ENCODE peak calls at places on chromosomes 12 and 14, in seven cellular contexts. X, Q, K, G, M, E and U are unnamed samples.

GRCh38 chr12:80714055-80714454 is 2.7 kb upstream of the MYF5 start:
- DNase-seq in E (peak; percentile 21), Q (no peak), X (no peak), G (peak; percentile 31), K (no peak), M (no peak), U (no peak)

GRCh38 chr12:52434096-52434733 is at the start of gene KRT75:
- DNase-seq in G (no peak), E (no peak), X (no peak), K (no peak), M (peak; percentile 57), Q (no peak), U (no peak)

GRCh38 chr12:92987846-92988621 is 58.9 kb upstream of the EEA1 start:
- DNase-seq in E (no peak), K (no peak), Q (peak; percentile 15), G (no peak), M (no peak), X (peak; percentile 58), U (no peak)

GRCh38 chr14:86838363-86838762 is 1154.6 kb downstream of the GALC start:
- DNase-seq in M (peak; percentile 7), K (no peak), E (peak; percentile 31), X (no peak), G (peak; percentile 24), Q (no peak), U (no peak)

GRCh38 chr12:15801770-15802393 is 12.7 kb upstream of the EPS8 start:
- DNase-seq in Q (no peak), M (no peak), E (no peak), K (no peak), X (no peak), G (peak; percentile 65), U (no peak)

GRCh38 chr12:67471810-67472209 is 176.7 kb upstream of the DYRK2 start:
- DNase-seq in Q (peak; percentile 25), K (no peak), M (no peak), E (peak; percentile 57), G (no peak), X (no peak), U (no peak)

GRCh38 chr14:103186894-103187586 is 63.8 kb downstream of the TNFAIP2 start:
- DNase-seq in E (no peak), G (no peak), M (no peak), Q (no peak), K (no peak), X (no peak), U (no peak)

GRCh38 chr14:61227893-61228591 is 53.1 kb downstream of the TMEM30B start:
- DNase-seq in E (no peak), M (no peak), K (no peak), X (no peak), G (no peak), Q (no peak), U (no peak)

GRCh38 chr12:24742378-24742777 is 206.5 kb downstream of the BCAT1 start:
- DNase-seq in Q (peak; percentile 35), M (no peak), E (no peak), G (no peak), X (peak; percentile 66), K (no peak), U (no peak)

GRCh38 chr12:94640134-94640928 is 10.0 kb downstream of the TMCC3 start:
- DNase-seq in M (peak; percentile 34), G (peak; percentile 91), E (peak; percentile 73), Q (no peak), K (no peak), X (no peak), U (peak; percentile 69)

GRCh38 chr14:104979758-104980591 is 1.8 kb upstream of the AHNAK2 start:
- DNase-seq in E (peak; percentile 60), K (no peak), Q (peak; percentile 67), X (no peak), M (no peak), G (peak; percentile 18), U (no peak)

GRCh38 chr14:69317780-69318179 is 57.8 kb downstream of the GALNT16 start:
- DNase-seq in M (no peak), G (no peak), X (no peak), Q (no peak), E (no peak), K (no peak), U (no peak)

GRCh38 chr14:93028724-93029076 is 87.0 kb downstream of the ITPK1 start:
- DNase-seq in E (no peak), M (no peak), G (no peak), K (no peak), X (no peak), Q (no peak), U (no peak)

GRCh38 chr12:64840949-64841717 is 16.7 kb downstream of the TBC1D30 start:
- DNase-seq in G (no peak), K (no peak), M (no peak), E (no peak), X (no peak), Q (no peak), U (no peak)

GRCh38 chr12:39359644-39360043 is 83.3 kb downstream of the KIF21A start:
- DNase-seq in E (no peak), K (no peak), Q (no peak), M (no peak), G (no peak), X (no peak), U (no peak)

GRCh38 chr14:106507354-106507753 is 981.0 kb downstream of the TMEM121 start:
- DNase-seq in X (no peak), K (peak; percentile 52), Q (no peak), M (no peak), E (no peak), G (no peak), U (no peak)

GRCh38 chr12:65840793-65841670 is 16.7 kb downstream of the HMGA2 start:
- DNase-seq in G (no peak), K (no peak), M (no peak), X (no peak), E (no peak), Q (no peak), U (no peak)

GRCh38 chr12:76881152-76881551 is 2.3 kb upstream of the CSRP2 start:
- DNase-seq in E (no peak), K (no peak), Q (no peak), X (no peak), G (no peak), M (no peak), U (no peak)

GRCh38 chr12:76878899-76879709 is at the start of gene CSRP2:
- DNase-seq in Q (peak; percentile 88), E (peak; percentile 89), M (peak; percentile 92), G (peak; percentile 75), X (peak; percentile 48), K (peak; percentile 20), U (no peak)

GRCh38 chr12:76879710-76880025 is 849 bp upstream of the CSRP2 start:
- DNase-seq in K (no peak), E (no peak), M (no peak), X (no peak), Q (no peak), G (no peak), U (no peak)

GRCh38 chr12:76882367-76882766 is 3.5 kb upstream of the CSRP2 start:
- DNase-seq in M (no peak), G (no peak), Q (no peak), E (no peak), X (no peak), K (no peak), U (no peak)

GRCh38 chr12:76880156-76881023 is 1.6 kb upstream of the CSRP2 start:
- DNase-seq in X (no peak), Q (no peak), E (peak; percentile 48), G (peak; percentile 64), K (no peak), M (no peak), U (no peak)
- H3K4me3 ChIP-seq in X (no peak overlapping the region), Q (no peak overlapping the region), E (no peak overlapping the region), G (no peak overlapping the region), K (no peak overlapping the region), M (no peak overlapping the region), U (no peak overlapping the region)

DNA sequence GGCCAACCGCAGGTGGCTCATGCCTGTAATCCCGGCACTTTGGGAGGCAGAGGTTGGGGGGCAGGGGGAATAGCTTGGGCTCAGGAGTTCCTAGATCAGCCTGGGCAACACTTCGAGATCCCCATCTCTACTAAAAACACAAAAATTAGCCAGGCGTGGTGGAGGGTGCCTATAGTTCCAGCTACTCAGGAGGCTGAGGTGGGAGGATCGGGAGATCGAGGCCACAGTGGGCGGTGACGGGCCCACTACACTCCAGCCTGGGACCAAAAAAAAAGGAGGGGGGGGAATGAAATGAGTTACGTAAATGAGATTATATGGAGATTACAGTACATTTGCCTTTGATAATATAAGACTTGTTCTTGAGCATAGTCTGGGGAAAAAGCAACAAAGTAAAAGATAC is 1.1 kb downstream of the RPAP3 start:
- DNase-seq in K (no peak), X (no peak), Q (no peak), E (no peak), G (no peak), M (no peak), U (no peak)
- H3K4me3 ChIP-seq in K (peak overlapping the region; percentile 60), X (peak overlapping the region; percentile 95), Q (peak overlapping the region; percentile 95), E (peak overlapping the region; percentile 86), G (peak overlapping the region; percentile 98), M (peak overlapping the region; percentile 89), U (peak overlapping the region; percentile 71)

GRCh38 chr14:74239848-74240793 is 872 bp downstream of the VSX2 start:
- DNase-seq in M (peak; percentile 35), G (peak; percentile 12), K (no peak), Q (no peak), E (no peak), X (no peak), U (no peak)
- H3K4me3 ChIP-seq in M (no peak overlapping the region), G (no peak overlapping the region), K (peak overlapping the region; percentile 24), Q (peak overlapping the region; percentile 38), E (no peak overlapping the region), X (peak overlapping the region; percentile 37), U (no peak overlapping the region)

DNA sequence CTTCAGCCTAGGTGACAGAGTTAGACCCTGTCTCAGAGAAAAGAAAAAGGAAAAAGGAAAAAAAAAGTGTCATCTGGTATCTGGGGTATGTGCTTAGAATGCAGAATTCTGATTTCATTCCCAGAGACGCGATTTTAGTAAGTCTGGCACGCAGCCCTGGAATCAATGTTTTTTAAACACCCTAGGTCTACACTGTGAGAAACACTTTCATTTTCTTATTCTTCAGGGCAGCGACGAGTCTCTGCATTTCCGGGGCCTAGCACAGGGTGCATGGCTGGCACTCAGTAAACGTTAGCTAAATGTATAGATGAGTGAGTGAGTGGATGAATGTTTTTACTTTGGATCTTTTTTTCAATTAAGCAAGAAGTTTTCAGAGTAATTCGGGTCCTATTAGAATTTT is 243.7 kb upstream of the PWP1 start:
- DNase-seq in E (peak; percentile 27), K (no peak), X (no peak), M (peak; percentile 62), G (peak; percentile 54), Q (no peak), U (no peak)
- H3K4me3 ChIP-seq in E (no peak overlapping the region), K (no peak overlapping the region), X (peak overlapping the region; percentile 2), M (peak overlapping the region; percentile 61), G (peak overlapping the region; percentile 35), Q (no peak overlapping the region), U (no peak overlapping the region)